ENCODE peak calls at places on chromosomes 13 and 19, in nine cellular contexts. Z is breast epithelium, N is foreskin fibroblast, M is cardiac fibroblast, Y is cardiac muscle cell, L is Peyer's patch, J is GM23338, R is fibroblast of villous mesenchyme, F is mucosa of descending colon. K is an unnamed sample.

GRCh38 chr19:53980553-53981407 is 10.7 kb upstream of the CACNG6 start:
- DNase-seq in Z (no peak), N (no peak), M (peak; percentile 96), Y (peak; percentile 94), L (no peak), J (peak; percentile 98), R (peak; percentile 94), F (no peak), K (no peak)

GRCh38 chr19:16143399-16144215 is at the start of gene HSH2D:
- DNase-seq in Z (peak; percentile 60), N (no peak), M (no peak), Y (no peak), L (peak; percentile 98), J (peak; percentile 86), R (no peak), F (peak; percentile 97), K (peak; percentile 78)

GRCh38 chr13:21762512-21762911 is 91.6 kb downstream of the FGF9 start:
- DNase-seq in Z (no peak), N (no peak), M (no peak), Y (no peak), L (no peak), J (no peak), R (no peak), F (no peak), K (no peak)

GRCh38 chr13:51797664-51798488 is 6.1 kb downstream of the DHRS12 start:
- DNase-seq in Z (no peak), N (peak; percentile 34), M (peak; percentile 71), Y (peak; percentile 67), L (peak; percentile 80), J (peak; percentile 87), R (peak; percentile 59), F (no peak), K (peak; percentile 86)

GRCh38 chr13:97142452-97142851 is 79.7 kb upstream of the MBNL2 start:
- DNase-seq in Z (no peak), N (no peak), M (peak; percentile 31), Y (peak; percentile 56), L (peak; percentile 81), J (peak; percentile 56), R (peak; percentile 43), F (peak; percentile 75), K (no peak)

GRCh38 chr19:8665468-8666213 is 33.0 kb downstream of the ACTL9 start:
- DNase-seq in Z (no peak), N (no peak), M (no peak), Y (no peak), L (no peak), J (no peak), R (no peak), F (no peak), K (no peak)

GRCh38 chr19:3801412-3802096 is 15.4 kb upstream of the MATK start:
- DNase-seq in Z (no peak), N (no peak), M (peak; percentile 13), Y (peak; percentile 21), L (peak; percentile 77), J (peak; percentile 90), R (no peak), F (peak; percentile 77), K (peak; percentile 11)

GRCh38 chr13:30346159-30346788 is 38.9 kb upstream of the KATNAL1 start:
- DNase-seq in Z (no peak), N (no peak), M (no peak), Y (no peak), L (peak; percentile 96), J (no peak), R (no peak), F (peak; percentile 81), K (no peak)

GRCh38 chr13:52084971-52085370 is 43.9 kb downstream of the NEK5 start:
- DNase-seq in Z (no peak), N (no peak), M (no peak), Y (no peak), L (no peak), J (no peak), R (no peak), F (no peak), K (no peak)

GRCh38 chr19:1265611-1266115 is 3.5 kb upstream of the CIRBP start:
- DNase-seq in Z (no peak), N (peak; percentile 95), M (peak; percentile 68), Y (peak; percentile 64), L (peak; percentile 80), J (no peak), R (peak; percentile 76), F (peak; percentile 91), K (no peak)

GRCh38 chr19:2477141-2477710 is 1.3 kb downstream of the GADD45B start:
- DNase-seq in Z (peak; percentile 64), N (no peak), M (peak; percentile 42), Y (peak; percentile 34), L (peak; percentile 78), J (no peak), R (peak; percentile 39), F (peak; percentile 81), K (no peak)

GRCh38 chr19:55041627-55042343 is 3.7 kb upstream of the GP6 start:
- DNase-seq in Z (no peak), N (no peak), M (no peak), Y (no peak), L (no peak), J (no peak), R (no peak), F (peak; percentile 45), K (no peak)

GRCh38 chr19:49118565-49119410 is at the start of gene C19orf73:
- DNase-seq in Z (peak; percentile 97), N (peak; percentile 93), M (peak; percentile 96), Y (peak; percentile 97), L (peak; percentile 98), J (peak; percentile 96), R (peak; percentile 94), F (peak; percentile 96), K (peak; percentile 74)
- TF ChIP-seq CTCF in Z (peak; percentile 23), N (no peak), M (no peak), Y (no peak), L (peak; percentile 36), J (no peak), R (no peak), F (no peak), K (no peak)

DNA sequence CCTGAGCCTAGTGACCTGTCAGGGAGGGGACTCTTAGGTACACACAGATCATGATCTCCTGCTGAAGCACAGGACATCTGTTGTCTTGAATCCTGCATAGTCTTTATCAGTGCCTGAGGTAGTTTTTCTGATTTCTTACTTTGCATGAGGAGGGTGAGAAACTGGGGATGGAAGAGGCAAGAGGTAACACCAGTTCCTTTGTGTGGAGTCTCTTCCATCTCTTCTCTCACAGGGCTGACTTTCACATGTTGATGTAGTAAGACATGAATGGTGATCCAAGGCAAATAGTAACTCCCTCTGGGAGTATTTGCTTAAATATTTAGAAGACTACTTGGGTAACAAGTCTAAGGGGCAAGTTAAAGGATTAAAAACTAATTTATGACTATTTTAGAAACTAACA is 9.5 kb downstream of the NBEA start:
- DNase-seq in Z (no peak), N (no peak), M (no peak), Y (no peak), L (no peak), J (peak; percentile 31), R (no peak), F (no peak), K (no peak)
- H3K4me3 ChIP-seq in Z (no peak overlapping the region), N (no peak overlapping the region), M (no peak overlapping the region), Y (no peak overlapping the region), L (no peak overlapping the region), J (no peak overlapping the region), R (no peak overlapping the region), F (no peak overlapping the region), K (no peak overlapping the region)

DNA sequence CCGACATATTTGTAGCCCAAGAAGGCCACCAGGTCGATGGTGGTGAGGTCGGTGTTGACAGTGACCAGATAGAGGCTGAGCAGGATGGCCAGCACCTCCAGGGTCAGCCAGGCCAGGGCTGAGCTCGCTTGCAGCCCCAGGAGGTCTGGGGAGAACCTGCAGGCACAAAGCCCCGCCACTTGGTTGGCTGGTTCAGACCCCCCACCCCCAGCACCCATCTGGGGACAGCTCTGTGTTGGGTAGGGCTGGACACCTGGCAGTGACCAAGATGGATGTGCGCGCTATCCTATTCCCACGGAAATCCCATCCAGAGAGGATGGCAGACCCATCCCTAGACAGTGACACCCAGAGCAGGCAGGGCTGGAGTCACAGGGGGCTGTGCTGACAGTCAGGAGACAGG is 3.5 kb downstream of the C19orf33 start:
- DNase-seq in Z (no peak), N (no peak), M (no peak), Y (no peak), L (no peak), J (no peak), R (no peak), F (no peak), K (no peak)
- TF ChIP-seq CTCF in Z (no peak), N (no peak), M (no peak), Y (no peak), L (no peak), J (no peak), R (no peak), F (no peak), K (no peak)

GRCh38 chr13:27923794-27924528 is 4.2 kb downstream of the PDX1 start:
- DNase-seq in Z (no peak), N (no peak), M (no peak), Y (no peak), L (no peak), J (peak; percentile 58), R (no peak), F (no peak), K (no peak)
- H3K4me3 ChIP-seq in Z (no peak overlapping the region), N (no peak overlapping the region), M (no peak overlapping the region), Y (no peak overlapping the region), L (no peak overlapping the region), J (peak overlapping the region; percentile 32), R (no peak overlapping the region), F (no peak overlapping the region), K (no peak overlapping the region)

DNA sequence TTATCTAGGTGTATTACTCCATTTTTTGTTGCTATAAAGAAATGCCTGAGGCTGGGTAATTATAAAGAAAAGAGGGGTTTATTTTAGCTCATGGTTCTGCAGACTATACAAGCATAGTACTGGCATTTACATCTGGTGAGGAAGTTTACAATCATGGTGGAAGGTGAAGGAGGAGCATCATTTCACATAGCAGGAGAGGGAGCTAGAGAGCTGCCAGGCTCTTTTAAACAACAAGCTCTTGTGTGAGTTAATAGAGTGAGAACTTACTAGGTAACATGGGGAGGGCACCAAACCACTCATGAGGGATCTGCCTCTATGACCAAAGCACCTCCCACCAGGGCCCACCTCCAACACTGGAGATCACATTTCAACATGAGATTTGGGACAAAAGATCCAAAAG is 221.7 kb upstream of the GPC6 start:
- DNase-seq in Z (no peak), N (no peak), M (peak; percentile 41), Y (peak; percentile 27), L (no peak), J (peak; percentile 59), R (peak; percentile 38), F (no peak), K (no peak)
- TF ChIP-seq CTCF in Z (no peak), N (peak; percentile 8), M (peak; percentile 5), Y (peak; percentile 17), L (no peak), J (peak; percentile 63), R (peak; percentile 52), F (no peak), K (peak; percentile 11)